ENCODE peak calls at places on chromosome 15, in four cellular contexts. One of them, this sample, is unnamed.

GRCh38 chr15:88028024-88028423 is 228.5 kb downstream of the NTRK3 start:
- DNase-seq in endodermal cell: peak
- DNase-seq in left lung: no peak
- DNase-seq in fibroblast of lung: no peak
- DNase-seq in this sample: peak

GRCh38 chr15:59587085-59587826 is 24.3 kb upstream of the GCNT3 start:
- DNase-seq in endodermal cell: no peak
- DNase-seq in left lung: no peak
- DNase-seq in fibroblast of lung: no peak
- DNase-seq in this sample: no peak

GRCh38 chr15:63891079-63891762 is 57.5 kb upstream of the HERC1 start:
- DNase-seq in endodermal cell: peak
- DNase-seq in left lung: peak
- DNase-seq in fibroblast of lung: peak
- DNase-seq in this sample: peak

GRCh38 chr15:77607111-77607893 is 25.4 kb downstream of the LINGO1 start:
- DNase-seq in endodermal cell: peak
- DNase-seq in left lung: no peak
- DNase-seq in fibroblast of lung: no peak
- DNase-seq in this sample: peak

GRCh38 chr15:44435893-44436667 is 8.7 kb downstream of the CTDSPL2 start:
- DNase-seq in endodermal cell: no peak
- DNase-seq in left lung: no peak
- DNase-seq in fibroblast of lung: peak
- DNase-seq in this sample: peak

GRCh38 chr15:101652783-101653430 is 726 bp upstream of the TM2D3 start:
- DNase-seq in endodermal cell: peak
- DNase-seq in left lung: peak
- DNase-seq in fibroblast of lung: no peak
- DNase-seq in this sample: peak

GRCh38 chr15:99447497-99448371 is 118.0 kb upstream of the MEF2A start:
- DNase-seq in endodermal cell: peak
- DNase-seq in left lung: no peak
- DNase-seq in fibroblast of lung: no peak
- DNase-seq in this sample: no peak

GRCh38 chr15:88242586-88242985 is 14.0 kb downstream of the NTRK3 start:
- DNase-seq in endodermal cell: no peak
- DNase-seq in left lung: no peak
- DNase-seq in fibroblast of lung: no peak
- DNase-seq in this sample: no peak

GRCh38 chr15:69909719-69910444 is 187.8 kb downstream of the TLE3 start:
- DNase-seq in endodermal cell: peak
- DNase-seq in left lung: no peak
- DNase-seq in fibroblast of lung: no peak
- DNase-seq in this sample: no peak

GRCh38 chr15:31470756-31471155 is 144.1 kb downstream of the KLF13 start:
- DNase-seq in endodermal cell: peak
- DNase-seq in left lung: no peak
- DNase-seq in fibroblast of lung: no peak
- DNase-seq in this sample: no peak

GRCh38 chr15:29548006-29548405 is 274.3 kb downstream of the TJP1 start:
- DNase-seq in endodermal cell: no peak
- DNase-seq in left lung: no peak
- DNase-seq in fibroblast of lung: no peak
- DNase-seq in this sample: no peak

GRCh38 chr15:58346361-58346760 is 85.4 kb upstream of the LIPC start:
- DNase-seq in endodermal cell: peak
- DNase-seq in left lung: no peak
- DNase-seq in fibroblast of lung: no peak
- DNase-seq in this sample: no peak

GRCh38 chr15:57509121-57509520 is 82.6 kb upstream of the MYZAP start:
- DNase-seq in endodermal cell: no peak
- DNase-seq in left lung: no peak
- DNase-seq in fibroblast of lung: no peak
- DNase-seq in this sample: no peak

GRCh38 chr15:28252831-28253230 is 69.1 kb downstream of the HERC2 start:
- DNase-seq in endodermal cell: no peak
- DNase-seq in left lung: no peak
- DNase-seq in fibroblast of lung: no peak
- DNase-seq in this sample: no peak

GRCh38 chr15:57364282-57365007 is 11.9 kb upstream of the CGNL1 start:
- DNase-seq in endodermal cell: peak
- DNase-seq in left lung: no peak
- DNase-seq in fibroblast of lung: peak
- DNase-seq in this sample: no peak

GRCh38 chr15:71329041-71329440 is 213.8 kb downstream of the THSD4 start:
- DNase-seq in endodermal cell: no peak
- DNase-seq in left lung: peak
- DNase-seq in fibroblast of lung: peak
- DNase-seq in this sample: peak

GRCh38 chr15:48601095-48601494 is 44.4 kb downstream of the FBN1 start:
- DNase-seq in endodermal cell: no peak
- DNase-seq in left lung: no peak
- DNase-seq in fibroblast of lung: no peak
- DNase-seq in this sample: no peak

GRCh38 chr15:64571857-64572291 is 111.5 kb downstream of the ZNF609 start:
- DNase-seq in endodermal cell: no peak
- DNase-seq in left lung: no peak
- DNase-seq in fibroblast of lung: no peak
- DNase-seq in this sample: no peak

GRCh38 chr15:48392356-48392755 is 61.1 kb downstream of the DUT start:
- DNase-seq in endodermal cell: no peak
- DNase-seq in left lung: no peak
- DNase-seq in fibroblast of lung: peak
- DNase-seq in this sample: peak

GRCh38 chr15:98901438-98901837 is 106.2 kb downstream of the PGPEP1L start:
- DNase-seq in endodermal cell: no peak
- DNase-seq in left lung: no peak
- DNase-seq in fibroblast of lung: no peak
- DNase-seq in this sample: no peak

GRCh38 chr15:74050127-74050526 is 32.2 kb downstream of the GOLGA6A start:
- DNase-seq in endodermal cell: no peak
- DNase-seq in left lung: no peak
- DNase-seq in fibroblast of lung: no peak
- DNase-seq in this sample: no peak

GRCh38 chr15:57017024-57017423 is 98.6 kb downstream of the TCF12 start:
- DNase-seq in endodermal cell: no peak
- DNase-seq in left lung: no peak
- DNase-seq in fibroblast of lung: peak
- DNase-seq in this sample: peak

GRCh38 chr15:38588672-38589071 is 24.1 kb upstream of the RASGRP1 start:
- DNase-seq in endodermal cell: no peak
- DNase-seq in left lung: no peak
- DNase-seq in fibroblast of lung: no peak
- DNase-seq in this sample: no peak

GRCh38 chr15:64010719-64011118 is 35.6 kb downstream of the DAPK2 start:
- DNase-seq in endodermal cell: peak
- DNase-seq in left lung: peak
- DNase-seq in fibroblast of lung: peak
- DNase-seq in this sample: peak

GRCh38 chr15:94177112-94177511 is 54.2 kb upstream of the MCTP2 start:
- DNase-seq in endodermal cell: no peak
- DNase-seq in left lung: no peak
- DNase-seq in fibroblast of lung: no peak
- DNase-seq in this sample: no peak

GRCh38 chr15:91942676-91943417 is 89.3 kb downstream of the SLCO3A1 start:
- DNase-seq in endodermal cell: no peak
- DNase-seq in left lung: peak
- DNase-seq in fibroblast of lung: peak
- DNase-seq in this sample: peak

GRCh38 chr15:56913241-56913640 is 5.2 kb upstream of the TCF12 start:
- DNase-seq in endodermal cell: no peak
- DNase-seq in left lung: no peak
- DNase-seq in fibroblast of lung: no peak
- DNase-seq in this sample: no peak

GRCh38 chr15:34106423-34106822 is 4.5 kb downstream of the PGBD4 start:
- DNase-seq in endodermal cell: no peak
- DNase-seq in left lung: no peak
- DNase-seq in fibroblast of lung: no peak
- DNase-seq in this sample: no peak

GRCh38 chr15:38253448-38253847 is 812 bp downstream of the SPRED1 start:
- DNase-seq in endodermal cell: no peak
- DNase-seq in left lung: no peak
- DNase-seq in fibroblast of lung: peak
- DNase-seq in this sample: peak

GRCh38 chr15:52255008-52255407 is 40.6 kb downstream of the MYO5C start:
- DNase-seq in endodermal cell: no peak
- DNase-seq in left lung: no peak
- DNase-seq in fibroblast of lung: peak
- DNase-seq in this sample: peak

GRCh38 chr15:43901485-43901884 is 74.7 kb downstream of the WDR76 start:
- DNase-seq in endodermal cell: no peak
- DNase-seq in left lung: no peak
- DNase-seq in fibroblast of lung: no peak
- DNase-seq in this sample: no peak

GRCh38 chr15:64833690-64834089 is 8.0 kb upstream of the PLEKHO2 start:
- DNase-seq in endodermal cell: no peak
- DNase-seq in left lung: no peak
- DNase-seq in fibroblast of lung: no peak
- DNase-seq in this sample: no peak

GRCh38 chr15:36798789-36799188 is 219.4 kb downstream of the CDIN1 start:
- DNase-seq in endodermal cell: no peak
- DNase-seq in left lung: no peak
- DNase-seq in fibroblast of lung: no peak
- DNase-seq in this sample: no peak

GRCh38 chr15:69954726-69955125 is 143.0 kb downstream of the TLE3 start:
- DNase-seq in endodermal cell: no peak
- DNase-seq in left lung: no peak
- DNase-seq in fibroblast of lung: no peak
- DNase-seq in this sample: no peak

GRCh38 chr15:89528757-89529352 is 32.5 kb upstream of the RHCG start:
- DNase-seq in endodermal cell: no peak
- DNase-seq in left lung: no peak
- DNase-seq in fibroblast of lung: no peak
- DNase-seq in this sample: no peak

GRCh38 chr15:89526601-89527441 is 30.4 kb upstream of the RHCG start:
- DNase-seq in endodermal cell: no peak
- DNase-seq in left lung: no peak
- DNase-seq in fibroblast of lung: no peak
- DNase-seq in this sample: no peak

GRCh38 chr15:89526181-89526580 is 29.8 kb upstream of the RHCG start:
- DNase-seq in endodermal cell: no peak
- DNase-seq in left lung: no peak
- DNase-seq in fibroblast of lung: no peak
- DNase-seq in this sample: no peak

GRCh38 chr15:89533861-89534544 is 37.6 kb upstream of the RHCG start:
- DNase-seq in endodermal cell: no peak
- DNase-seq in left lung: no peak
- DNase-seq in fibroblast of lung: no peak
- DNase-seq in this sample: peak

DNA sequence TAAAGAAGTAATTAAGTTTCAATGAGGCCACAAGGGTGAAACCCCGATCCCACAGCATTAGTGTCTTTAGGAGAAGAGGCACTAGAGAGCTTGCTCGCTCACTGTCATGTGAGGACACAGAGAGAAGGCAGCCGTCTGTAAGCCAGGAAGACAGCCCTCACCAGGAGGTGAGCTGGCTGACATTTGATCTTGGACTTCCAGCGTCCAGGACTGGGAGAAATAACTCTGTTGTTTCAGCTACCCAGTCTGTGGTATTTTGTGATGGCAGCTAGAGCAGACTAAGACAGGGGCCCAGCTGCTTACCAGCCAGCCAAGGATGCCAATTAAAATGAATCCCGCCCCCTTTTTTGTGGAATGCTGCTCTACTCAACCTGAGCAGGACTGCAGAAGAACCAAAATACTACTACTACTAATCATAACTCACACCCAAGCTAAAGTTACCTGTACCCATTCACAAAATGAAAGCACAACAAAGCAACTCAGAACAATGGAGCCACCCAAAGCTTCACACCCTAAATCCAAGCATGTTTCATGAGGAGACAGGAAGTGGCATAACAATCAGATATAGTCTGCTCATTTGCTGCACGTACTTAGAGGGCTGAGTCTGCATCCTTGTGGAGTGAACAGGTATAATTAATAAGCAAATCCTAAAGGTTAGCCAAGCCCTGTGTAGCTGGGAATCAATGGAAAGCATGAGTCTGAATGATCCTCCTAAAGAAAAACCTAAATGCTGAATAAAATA is 35.6 kb upstream of the RHCG start:
- DNase-seq in endodermal cell: no peak
- DNase-seq in left lung: no peak
- DNase-seq in fibroblast of lung: no peak
- DNase-seq in this sample: peak
- TF ChIP-seq CTCF in endodermal cell: no peak
- TF ChIP-seq CTCF in left lung: no peak
- TF ChIP-seq CTCF in fibroblast of lung: no peak
- TF ChIP-seq CTCF in this sample: no peak

GRCh38 chr15:83106994-83107840 is at the start of gene TM6SF1:
- DNase-seq in endodermal cell: peak
- DNase-seq in left lung: no peak
- DNase-seq in fibroblast of lung: no peak
- DNase-seq in this sample: no peak
- TF ChIP-seq CTCF in endodermal cell: no peak
- TF ChIP-seq CTCF in left lung: no peak
- TF ChIP-seq CTCF in fibroblast of lung: no peak
- TF ChIP-seq CTCF in this sample: no peak

GRCh38 chr15:78711638-78712037 is 70.6 kb upstream of the CHRNB4 start:
- DNase-seq in endodermal cell: no peak
- DNase-seq in left lung: no peak
- DNase-seq in fibroblast of lung: no peak
- DNase-seq in this sample: no peak

GRCh38 chr15:78708713-78709112 is 67.7 kb upstream of the CHRNB4 start:
- DNase-seq in endodermal cell: no peak
- DNase-seq in left lung: no peak
- DNase-seq in fibroblast of lung: no peak
- DNase-seq in this sample: no peak

GRCh38 chr15:78712797-78713515 is 71.9 kb upstream of the CHRNB4 start:
- DNase-seq in endodermal cell: no peak
- DNase-seq in left lung: no peak
- DNase-seq in fibroblast of lung: no peak
- DNase-seq in this sample: no peak

GRCh38 chr15:78714890-78715289 is 73.9 kb upstream of the CHRNB4 start:
- DNase-seq in endodermal cell: no peak
- DNase-seq in left lung: no peak
- DNase-seq in fibroblast of lung: peak
- DNase-seq in this sample: peak

GRCh38 chr15:78709263-78709882 is 68.4 kb upstream of the CHRNB4 start:
- DNase-seq in endodermal cell: peak
- DNase-seq in left lung: peak
- DNase-seq in fibroblast of lung: peak
- DNase-seq in this sample: peak
- TF ChIP-seq CTCF in endodermal cell: peak
- TF ChIP-seq CTCF in left lung: peak
- TF ChIP-seq CTCF in fibroblast of lung: peak
- TF ChIP-seq CTCF in this sample: peak

GRCh38 chr15:95304874-95305271 is 1025.6 kb upstream of the NR2F2 start:
- DNase-seq in endodermal cell: no peak
- DNase-seq in left lung: no peak
- DNase-seq in fibroblast of lung: no peak
- DNase-seq in this sample: no peak
- TF ChIP-seq CTCF in endodermal cell: no peak
- TF ChIP-seq CTCF in left lung: no peak
- TF ChIP-seq CTCF in fibroblast of lung: no peak
- TF ChIP-seq CTCF in this sample: no peak

GRCh38 chr15:53586815-53587214 is 172.6 kb downstream of the WDR72 start:
- DNase-seq in endodermal cell: peak
- DNase-seq in left lung: no peak
- DNase-seq in fibroblast of lung: peak
- DNase-seq in this sample: peak
- TF ChIP-seq CTCF in endodermal cell: peak
- TF ChIP-seq CTCF in left lung: peak
- TF ChIP-seq CTCF in fibroblast of lung: peak
- TF ChIP-seq CTCF in this sample: peak

This sample was measured in fibroblast of mammary gland.